ENCODE peak calls at places on chromosomes 1 and 21, in six cellular contexts. J, I, R, D, F and Q are unnamed samples.

GRCh38 chr1:20366766-20367602 is 76.3 kb downstream of the VWA5B1 start:
- DNase-seq in J (peak; percentile 59), I (peak; percentile 56), R (peak; percentile 69), D (peak; percentile 53), F (peak; percentile 51), Q (peak; percentile 27)

GRCh38 chr1:173220157-173220556 is 13.0 kb upstream of the TNFSF4 start:
- DNase-seq in J (no peak), I (no peak), R (no peak), D (no peak), F (no peak), Q (no peak)

GRCh38 chr1:161378014-161378413 is 10.3 kb upstream of the CFAP126 start:
- DNase-seq in J (no peak), I (no peak), R (no peak), D (no peak), F (no peak), Q (no peak)

GRCh38 chr1:200409203-200409760 is 554 bp downstream of the ZNF281 start:
- DNase-seq in J (peak; percentile 43), I (peak; percentile 42), R (peak; percentile 64), D (peak; percentile 38), F (peak; percentile 92), Q (peak; percentile 30)

GRCh38 chr1:103516693-103517092 is 8.8 kb upstream of the RNPC3 start:
- DNase-seq in J (no peak), I (no peak), R (no peak), D (no peak), F (no peak), Q (no peak)

GRCh38 chr21:32813265-32813903 is 41.8 kb upstream of the PAXBP1 start:
- DNase-seq in J (no peak), I (no peak), R (no peak), D (no peak), F (no peak), Q (no peak)

GRCh38 chr1:69082312-69082711 is 485.4 kb upstream of the LRRC7 start:
- DNase-seq in J (no peak), I (no peak), R (no peak), D (no peak), F (no peak), Q (no peak)

GRCh38 chr1:229253170-229253974 is 17.5 kb upstream of the RAB4A start:
- DNase-seq in J (no peak), I (peak; percentile 39), R (no peak), D (no peak), F (no peak), Q (no peak)

GRCh38 chr1:83026745-83027144 is 972.2 kb downstream of the TTLL7 start:
- DNase-seq in J (no peak), I (no peak), R (no peak), D (no peak), F (no peak), Q (no peak)

GRCh38 chr1:207242911-207243310 is 78.6 kb upstream of the CD55 start:
- DNase-seq in J (no peak), I (no peak), R (no peak), D (no peak), F (no peak), Q (no peak)

GRCh38 chr21:29307718-29308455 is 9.2 kb downstream of the BACH1 start:
- DNase-seq in J (no peak), I (no peak), R (no peak), D (no peak), F (no peak), Q (no peak)

GRCh38 chr1:88773540-88774150 is 89.6 kb downstream of the PKN2 start:
- DNase-seq in J (peak; percentile 26), I (peak; percentile 25), R (no peak), D (peak; percentile 40), F (no peak), Q (no peak)

GRCh38 chr1:46822248-46822826 is 23.5 kb downstream of the CYP4B1 start:
- DNase-seq in J (no peak), I (no peak), R (no peak), D (no peak), F (no peak), Q (no peak)

GRCh38 chr1:220451541-220451940 is 76.4 kb upstream of the MARK1 start:
- DNase-seq in J (no peak), I (no peak), R (no peak), D (no peak), F (no peak), Q (no peak)

GRCh38 chr1:74053407-74053806 is 144.6 kb downstream of the LRRIQ3 start:
- DNase-seq in J (no peak), I (no peak), R (no peak), D (no peak), F (no peak), Q (no peak)

GRCh38 chr1:238223067-238223640 is 332.4 kb upstream of the ZP4 start:
- DNase-seq in J (no peak), I (no peak), R (no peak), D (no peak), F (no peak), Q (no peak)

GRCh38 chr1:64072089-64072835 is 131.2 kb upstream of the UBE2U start:
- DNase-seq in J (no peak), I (peak; percentile 48), R (no peak), D (no peak), F (no peak), Q (no peak)

GRCh38 chr1:205975387-205975998 is 27.7 kb downstream of the RAB7B start:
- DNase-seq in J (no peak), I (no peak), R (no peak), D (no peak), F (no peak), Q (no peak)

GRCh38 chr1:9634582-9634981 is 16.9 kb upstream of the PIK3CD start:
- DNase-seq in J (no peak), I (no peak), R (no peak), D (no peak), F (no peak), Q (no peak)

GRCh38 chr1:64574301-64574700 is 104.4 kb downstream of the CACHD1 start:
- DNase-seq in J (no peak), I (no peak), R (no peak), D (no peak), F (no peak), Q (no peak)

GRCh38 chr21:45022736-45023135 is 51.6 kb upstream of the ADARB1 start:
- DNase-seq in J (no peak), I (no peak), R (no peak), D (no peak), F (peak; percentile 48), Q (no peak)

GRCh38 chr21:25735895-25736597 is 1.3 kb downstream of the GABPA start:
- DNase-seq in J (no peak), I (peak; percentile 42), R (no peak), D (no peak), F (no peak), Q (no peak)

GRCh38 chr1:111354584-111354983 is 63.9 kb downstream of the CHIA start:
- DNase-seq in J (no peak), I (no peak), R (no peak), D (no peak), F (no peak), Q (no peak)

GRCh38 chr1:231284441-231284840 is 43.4 kb downstream of the GNPAT start:
- DNase-seq in J (no peak), I (no peak), R (no peak), D (no peak), F (no peak), Q (no peak)

DNA sequence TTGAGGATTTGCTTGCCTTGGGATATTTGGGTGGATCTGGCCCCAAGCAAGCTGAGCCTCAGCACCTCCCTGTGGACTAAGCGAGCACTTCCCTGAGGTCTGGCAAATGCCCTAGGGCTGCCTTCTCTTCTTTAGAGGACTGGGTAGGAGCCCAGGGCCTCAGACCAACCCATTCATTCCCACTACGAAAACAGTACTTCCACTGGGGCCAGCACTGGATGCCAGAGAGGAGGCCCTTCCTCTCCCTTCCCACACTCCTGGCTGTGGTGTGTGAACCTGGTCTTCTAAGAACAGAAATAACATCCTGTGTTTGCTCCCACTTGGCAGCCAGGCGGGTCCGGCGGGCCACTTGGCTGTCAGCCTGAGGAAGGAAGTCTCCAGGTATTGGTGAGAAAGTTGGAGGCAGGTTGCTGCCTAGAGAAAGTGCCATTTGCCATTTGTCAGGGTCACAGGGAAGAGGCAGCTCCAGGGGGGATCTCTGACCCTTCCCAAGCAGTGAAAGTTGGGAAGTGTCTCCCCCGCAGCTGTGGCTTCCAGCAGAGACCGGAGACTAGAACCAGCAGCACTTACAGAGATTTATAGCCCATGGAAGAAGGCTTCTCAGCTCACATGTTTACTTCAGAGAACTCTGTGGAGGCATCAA is 323.5 kb downstream of the SIPA1L2 start:
- DNase-seq in J (no peak), I (peak; percentile 53), R (peak; percentile 60), D (peak; percentile 53), F (no peak), Q (peak; percentile 42)
- TF ChIP-seq CTCF in J (no peak), I (peak; percentile 39), R (peak; percentile 44), D (no peak), F (no peak), Q (peak; percentile 55)

DNA sequence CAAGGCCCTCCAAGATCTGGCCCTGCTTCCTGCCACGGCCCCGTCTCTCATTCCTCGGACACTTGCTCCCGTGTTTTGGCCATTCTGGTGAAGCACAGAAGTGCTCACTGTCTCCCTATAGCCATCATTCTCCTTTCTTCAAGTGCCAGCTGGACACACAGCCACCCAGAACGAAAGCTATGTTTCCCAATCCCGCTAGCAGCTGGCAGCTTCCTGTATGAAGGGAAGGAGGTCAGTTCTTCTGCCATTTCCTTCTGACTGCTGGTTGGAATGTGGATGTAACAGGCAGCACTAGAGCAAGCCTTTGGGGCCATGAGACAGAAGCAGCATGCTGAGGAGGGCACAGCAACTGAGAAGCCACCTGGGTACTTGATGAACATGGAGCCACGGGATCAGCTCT is 82.8 kb downstream of the TGFBR3 start:
- DNase-seq in J (no peak), I (peak; percentile 46), R (peak; percentile 76), D (no peak), F (no peak), Q (no peak)
- H3K4me1 ChIP-seq in J (peaks cover 28% of the 10 kb centered on the region), I (peaks cover 15% of the 10 kb centered on the region), R (peaks cover 52% of the 10 kb centered on the region), D (peaks cover 10% of the 10 kb centered on the region), F (peaks cover 23% of the 10 kb centered on the region), Q (peaks cover 72% of the 10 kb centered on the region)

DNA sequence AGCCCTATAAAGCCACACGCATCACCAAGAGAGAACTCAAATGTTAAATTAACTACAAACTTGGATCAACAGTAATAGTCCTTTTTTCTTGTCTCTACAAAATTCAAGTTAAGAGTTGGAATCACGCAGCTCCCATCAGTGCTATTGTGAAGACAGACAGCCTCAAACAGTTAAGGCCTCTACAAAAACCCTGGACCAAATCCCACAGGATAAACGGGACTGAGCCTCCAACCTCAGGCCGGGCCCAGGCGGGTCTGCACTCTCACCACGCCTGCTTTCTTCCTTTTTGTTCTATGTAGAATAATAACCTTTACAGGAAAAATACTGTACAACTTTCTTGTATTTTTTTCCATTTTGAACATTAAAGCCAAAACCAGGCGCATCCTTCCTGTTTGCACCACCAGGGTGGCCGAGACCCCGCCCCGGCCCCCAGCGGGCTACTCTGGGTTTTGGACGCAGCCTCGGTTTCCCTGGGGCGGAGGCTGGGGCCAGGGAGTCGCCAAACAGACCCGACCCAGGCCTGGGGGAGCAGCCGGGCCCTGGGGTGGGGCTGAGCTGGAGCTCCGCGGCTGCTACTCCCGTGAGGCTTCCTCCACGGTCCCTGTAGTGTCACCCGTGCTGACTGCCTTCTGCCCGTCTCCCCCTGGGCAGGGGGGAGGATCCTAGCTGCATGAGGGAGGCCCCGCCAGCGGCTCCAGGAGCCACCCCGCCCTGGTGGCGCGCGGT is 158.4 kb downstream of the CASZ1 start:
- DNase-seq in J (no peak), I (no peak), R (no peak), D (no peak), F (no peak), Q (no peak)
- H3K27ac ChIP-seq in J (no peak overlapping the region), I (no peak overlapping the region), R (no peak overlapping the region), D (no peak overlapping the region), F (no peak overlapping the region), Q (peak overlapping the region; percentile 1)

GRCh38 chr1:241181971-241182370 is 175.0 kb downstream of the RGS7 start:
- DNase-seq in J (peak; percentile 60), I (no peak), R (no peak), D (no peak), F (no peak), Q (no peak)
- TF ChIP-seq CTCF in J (no peak), I (no peak), R (no peak), D (no peak), F (no peak), Q (no peak)